ENCODE peak calls at places on chromosomes 5 and 9, in five cellular contexts. G, M, C, O and H are unnamed samples.

GRCh38 chr5:113612060-113612496 is 98.6 kb downstream of the YTHDC2 start:
- DNase-seq in G (no peak), M (peak), C (peak), O (peak), H (no peak)

GRCh38 chr5:135739383-135739961 is 95.0 kb upstream of the SLC25A48 start:
- DNase-seq in G (no peak), M (no peak), C (no peak), O (no peak), H (no peak)

GRCh38 chr5:119168401-119168800 is 97.5 kb downstream of the DMXL1 start:
- DNase-seq in G (no peak), M (peak), C (no peak), O (no peak), H (no peak)

GRCh38 chr9:90880669-90881068 is 79.0 kb downstream of the SYK start:
- DNase-seq in G (no peak), M (no peak), C (no peak), O (no peak), H (peak)

GRCh38 chr5:91296691-91297143 is 86.4 kb downstream of the ARRDC3 start:
- DNase-seq in G (peak), M (peak), C (no peak), O (no peak), H (no peak)

GRCh38 chr9:112170235-112170634 is 4.9 kb downstream of the SUSD1 start:
- DNase-seq in G (peak), M (no peak), C (peak), O (no peak), H (no peak)

GRCh38 chr5:120655828-120656435 is 191.8 kb downstream of the PRR16 start:
- DNase-seq in G (no peak), M (peak), C (peak), O (no peak), H (no peak)

GRCh38 chr5:54455413-54456157 is at the start of gene HSPB3:
- DNase-seq in G (no peak), M (peak), C (no peak), O (no peak), H (no peak)

GRCh38 chr9:91197232-91198181 is 164.2 kb downstream of the AUH start:
- DNase-seq in G (no peak), M (peak), C (peak), O (no peak), H (no peak)

GRCh38 chr9:137311171-137311970 is 9.3 kb upstream of the NRARP start:
- DNase-seq in G (peak), M (no peak), C (no peak), O (no peak), H (peak)

GRCh38 chr5:149938791-149939358 is 5.7 kb downstream of the PDE6A start:
- DNase-seq in G (no peak), M (peak), C (peak), O (no peak), H (no peak)

GRCh38 chr9:127065592-127065991 is 56.8 kb downstream of the ANGPTL2 start:
- DNase-seq in G (no peak), M (peak), C (no peak), O (no peak), H (no peak)

GRCh38 chr5:109743770-109744212 is 54.1 kb downstream of the MAN2A1 start:
- DNase-seq in G (no peak), M (peak), C (peak), O (no peak), H (no peak)

GRCh38 chr5:14108170-14108996 is 34.8 kb upstream of the TRIO start:
- DNase-seq in G (no peak), M (peak), C (peak), O (peak), H (peak)

GRCh38 chr5:3599283-3600105 is 3.9 kb downstream of the IRX1 start:
- DNase-seq in G (no peak), M (no peak), C (peak), O (no peak), H (no peak)

GRCh38 chr9:134778841-134779411 is 101.7 kb upstream of the FCN2 start:
- DNase-seq in G (peak), M (peak), C (peak), O (no peak), H (no peak)

GRCh38 chr5:134526483-134527155 is 1.1 kb downstream of the JADE2 start:
- DNase-seq in G (peak), M (no peak), C (peak), O (peak), H (peak)

GRCh38 chr9:131635285-131635684 is 90.0 kb downstream of the PRRT1B start:
- DNase-seq in G (peak), M (peak), C (peak), O (peak), H (no peak)

GRCh38 chr9:134231330-134231745 is 67.0 kb upstream of the RNU6ATAC start:
- DNase-seq in G (no peak), M (peak), C (no peak), O (no peak), H (no peak)

GRCh38 chr5:106876665-106877194 is 794.0 kb downstream of the EFNA5 start:
- DNase-seq in G (no peak), M (no peak), C (peak), O (no peak), H (no peak)

GRCh38 chr9:128275198-128276007 is at the start of gene GOLGA2:
- DNase-seq in G (no peak), M (peak), C (peak), O (no peak), H (no peak)

GRCh38 chr9:19154135-19154612 is 26.9 kb upstream of the PLIN2 start:
- DNase-seq in G (no peak), M (peak), C (peak), O (no peak), H (no peak)

GRCh38 chr5:143143973-143144372 is 259.5 kb downstream of the NR3C1 start:
- DNase-seq in G (no peak), M (no peak), C (no peak), O (no peak), H (no peak)

GRCh38 chr5:115501457-115501856 is 43.1 kb downstream of the FEM1C start:
- DNase-seq in G (no peak), M (peak), C (no peak), O (no peak), H (no peak)

GRCh38 chr9:69149321-69149807 is 24.7 kb upstream of the TJP2 start:
- DNase-seq in G (no peak), M (peak), C (peak), O (no peak), H (no peak)

GRCh38 chr5:171340491-171340890 is 31.4 kb downstream of the TLX3 start:
- DNase-seq in G (no peak), M (no peak), C (no peak), O (no peak), H (no peak)

GRCh38 chr9:112378441-112379176 is 1.3 kb upstream of the HSDL2 start:
- DNase-seq in G (peak), M (no peak), C (peak), O (no peak), H (peak)

GRCh38 chr5:41707853-41708603 is 162.2 kb downstream of the OXCT1 start:
- DNase-seq in G (no peak), M (peak), C (peak), O (no peak), H (no peak)

GRCh38 chr5:89168766-89169165 is 285.8 kb upstream of the MEF2C start:
- DNase-seq in G (no peak), M (no peak), C (no peak), O (no peak), H (peak)

GRCh38 chr9:33718987-33719386 is 76.4 kb upstream of the PRSS3 start:
- DNase-seq in G (peak), M (peak), C (no peak), O (no peak), H (no peak)

GRCh38 chr9:115058684-115059315 is 59.2 kb downstream of the TNC start:
- DNase-seq in G (no peak), M (peak), C (no peak), O (no peak), H (no peak)

GRCh38 chr9:33884856-33885701 is 68.1 kb downstream of the UBE2R2 start:
- DNase-seq in G (no peak), M (peak), C (no peak), O (no peak), H (no peak)

GRCh38 chr5:139650031-139650688 is 2.0 kb downstream of the CXXC5 start:
- DNase-seq in G (peak), M (no peak), C (peak), O (peak), H (peak)

GRCh38 chr5:139651502-139651862 is 3.3 kb downstream of the CXXC5 start:
- DNase-seq in G (no peak), M (no peak), C (no peak), O (no peak), H (no peak)

GRCh38 chr5:139649082-139649991 is 1.2 kb downstream of the CXXC5 start:
- DNase-seq in G (peak), M (no peak), C (peak), O (no peak), H (peak)

GRCh38 chr5:139651863-139652787 is 4.0 kb downstream of the CXXC5 start:
- DNase-seq in G (peak), M (peak), C (no peak), O (peak), H (peak)

DNA sequence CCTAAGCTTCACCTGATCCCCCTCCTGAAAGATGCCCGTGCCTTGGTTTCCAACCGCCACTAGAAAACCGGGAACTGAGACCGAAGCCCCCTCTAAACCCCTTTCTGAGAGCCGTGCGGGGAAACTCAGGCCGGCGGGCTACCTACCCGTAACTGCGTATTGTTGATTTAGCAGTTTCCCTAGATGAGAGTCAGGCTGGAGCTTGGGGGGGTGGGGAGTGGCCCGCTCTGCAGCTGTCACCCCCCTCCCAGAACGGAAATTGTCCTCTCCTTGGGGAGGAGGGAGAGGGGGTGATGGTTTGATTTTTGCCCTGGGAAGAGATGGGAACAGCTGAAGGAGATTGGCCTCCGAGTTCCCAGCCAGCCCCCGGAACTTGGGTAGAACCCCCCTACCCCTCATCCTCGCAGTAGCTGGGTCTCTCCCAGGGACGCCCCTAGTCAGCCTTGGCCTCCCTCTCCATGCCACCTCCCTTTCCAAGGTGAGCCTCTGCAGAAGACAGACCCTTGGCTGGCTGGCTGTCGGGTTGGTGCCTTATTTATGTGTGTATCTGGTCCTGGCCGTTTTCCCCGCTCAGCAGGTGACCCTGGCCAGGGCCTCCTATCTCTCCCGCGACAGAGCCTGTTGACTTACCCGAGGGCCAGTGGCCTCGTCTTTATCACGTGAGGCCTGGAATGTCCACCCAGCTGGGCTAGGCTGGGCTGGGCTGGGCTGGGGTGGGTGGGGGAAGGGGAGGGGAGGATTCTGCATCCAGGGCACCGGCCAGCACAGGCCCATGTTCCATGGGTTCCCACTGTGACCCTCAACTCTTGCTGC is 2.7 kb downstream of the CXXC5 start:
- DNase-seq in G (peak), M (no peak), C (peak), O (no peak), H (no peak)
- H3K4me3 ChIP-seq in G (peak), M (peak), C (peak), O (peak), H (peak)

DNA sequence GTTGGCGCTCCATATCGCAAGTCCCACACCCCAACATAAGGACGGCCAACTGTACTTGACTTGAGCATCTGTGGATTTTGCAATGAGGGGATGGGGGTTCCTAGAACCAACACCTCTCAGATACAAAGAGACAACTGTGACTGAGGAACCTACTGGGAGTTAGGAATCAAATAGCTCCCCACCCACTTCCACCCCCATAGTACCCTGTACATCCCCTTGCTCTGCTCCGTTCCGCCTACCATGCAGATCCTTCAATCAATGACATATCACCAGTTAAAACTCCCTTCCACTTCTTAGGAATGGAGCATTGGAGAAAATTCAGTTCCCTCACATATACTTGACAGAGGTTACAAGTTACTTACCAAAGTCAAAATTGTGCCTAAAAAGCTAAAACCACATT is 140.9 kb downstream of the MLLT3 start:
- DNase-seq in G (no peak), M (no peak), C (no peak), O (no peak), H (no peak)
- H3K4me3 ChIP-seq in G (no peak), M (no peak), C (no peak), O (no peak), H (no peak)

GRCh38 chr9:20472646-20473045 is 149.7 kb downstream of the MLLT3 start:
- DNase-seq in G (no peak), M (no peak), C (no peak), O (no peak), H (no peak)
- H3K4me3 ChIP-seq in G (no peak), M (no peak), C (no peak), O (no peak), H (no peak)

DNA sequence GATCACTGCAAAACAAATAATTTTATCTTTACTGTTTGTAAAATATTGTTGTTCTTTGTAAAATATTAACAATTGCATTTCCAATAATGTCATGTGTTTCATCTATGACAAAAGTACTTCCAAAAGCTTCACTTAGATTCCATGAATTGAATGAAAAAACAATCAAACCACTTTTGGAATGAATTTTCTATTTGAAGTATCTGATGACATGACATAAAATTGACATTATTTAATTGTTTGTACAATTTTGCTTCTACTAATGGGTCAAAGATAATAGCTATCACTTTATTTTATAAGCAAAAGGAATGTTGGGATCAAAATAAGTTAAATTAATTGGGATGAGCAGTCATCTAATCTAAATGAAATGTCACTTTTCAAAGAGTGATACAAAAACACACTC is 684.3 kb downstream of the NR2F1-AS1 start:
- DNase-seq in G (no peak), M (no peak), C (no peak), O (no peak), H (no peak)
- H3K4me3 ChIP-seq in G (no peak), M (no peak), C (no peak), O (no peak), H (no peak)

DNA sequence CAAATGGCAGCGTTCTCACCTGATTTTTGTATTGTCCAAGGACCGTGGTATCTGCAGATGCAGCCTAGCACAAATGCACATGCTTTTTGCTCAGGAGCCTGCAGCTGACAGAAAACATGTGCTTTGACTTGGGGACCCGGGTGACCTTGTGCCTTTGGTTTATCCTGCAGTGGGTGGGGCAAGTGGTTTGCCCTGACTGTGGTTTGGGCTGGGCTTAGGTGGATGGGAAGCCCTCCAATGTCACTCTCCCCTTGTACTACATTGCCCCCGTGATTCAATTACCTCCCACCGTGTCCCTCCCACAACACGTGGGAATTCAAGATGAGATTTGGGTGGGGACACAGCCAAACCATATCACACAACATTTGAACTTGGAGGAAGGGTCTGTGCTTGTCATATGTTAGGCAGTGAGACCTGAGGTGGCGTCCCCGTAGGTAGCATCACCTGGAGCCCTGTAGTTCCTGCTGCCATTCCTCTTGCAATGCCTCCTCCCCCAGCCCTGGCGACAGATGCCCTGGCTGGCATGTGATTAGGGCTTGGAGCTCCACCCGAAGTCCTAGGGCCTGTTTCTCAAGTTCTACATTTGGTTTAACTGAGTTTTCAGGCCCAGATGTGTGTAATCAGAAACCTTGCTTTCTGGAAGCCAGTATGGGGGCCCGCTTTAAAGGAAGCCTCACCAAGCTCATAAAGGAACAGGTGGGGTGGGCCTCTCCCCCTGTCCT is 2.1 kb downstream of the ANKRD33B start:
- DNase-seq in G (no peak), M (no peak), C (no peak), O (no peak), H (no peak)
- H3K4me3 ChIP-seq in G (peak), M (peak), C (no peak), O (no peak), H (peak)

GRCh38 chr5:132746592-132747063 is 598 bp upstream of the CCNI2 start:
- DNase-seq in G (no peak), M (peak), C (peak), O (no peak), H (no peak)

GRCh38 chr5:132747064-132747692 is at the start of gene CCNI2:
- DNase-seq in G (peak), M (no peak), C (peak), O (peak), H (peak)

GRCh38 chr5:132748522-132749000 is 1.3 kb downstream of the CCNI2 start:
- DNase-seq in G (no peak), M (no peak), C (no peak), O (no peak), H (no peak)

GRCh38 chr5:132749506-132749905 is 2.3 kb downstream of the CCNI2 start:
- DNase-seq in G (no peak), M (no peak), C (no peak), O (no peak), H (no peak)

DNA sequence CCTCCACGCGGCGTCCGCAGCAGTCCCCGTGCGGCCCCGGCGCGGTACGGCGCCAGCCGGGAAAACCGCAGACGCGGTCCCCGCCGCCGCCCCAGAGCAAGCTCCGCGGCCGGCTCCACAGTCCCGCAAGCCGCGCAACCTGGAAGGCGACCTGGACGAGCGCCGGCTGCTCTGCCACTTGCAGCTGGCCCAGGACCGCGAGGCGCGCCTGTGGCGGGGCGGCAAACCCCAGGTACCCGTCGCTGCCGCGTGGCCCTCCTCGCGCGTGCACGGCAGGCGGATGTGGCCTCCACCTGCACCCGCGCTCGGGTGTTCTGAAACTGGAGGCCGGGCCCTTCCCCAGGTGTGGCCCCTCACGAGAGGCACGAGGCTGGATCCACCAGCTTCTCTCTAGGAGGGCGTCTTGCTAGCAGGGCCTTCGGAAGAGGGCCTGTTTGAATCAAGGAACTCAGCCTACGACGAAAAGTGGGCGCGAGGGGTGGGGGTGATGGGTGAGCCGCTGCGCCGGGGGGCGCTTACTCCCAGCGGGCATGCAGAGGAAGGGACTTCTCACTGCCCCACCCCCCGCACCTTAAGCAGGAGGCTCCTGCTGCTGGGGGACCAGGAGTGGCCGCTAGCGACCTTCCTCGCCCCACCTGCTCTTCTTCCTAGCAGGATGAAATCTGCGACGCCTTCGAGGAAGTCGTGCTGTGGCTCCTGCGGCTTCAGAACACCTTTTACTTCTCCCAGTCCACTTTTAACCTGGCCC is 641 bp downstream of the CCNI2 start:
- DNase-seq in G (no peak), M (no peak), C (peak), O (peak), H (peak)
- H3K4me3 ChIP-seq in G (peak), M (no peak), C (no peak), O (peak), H (peak)

DNA sequence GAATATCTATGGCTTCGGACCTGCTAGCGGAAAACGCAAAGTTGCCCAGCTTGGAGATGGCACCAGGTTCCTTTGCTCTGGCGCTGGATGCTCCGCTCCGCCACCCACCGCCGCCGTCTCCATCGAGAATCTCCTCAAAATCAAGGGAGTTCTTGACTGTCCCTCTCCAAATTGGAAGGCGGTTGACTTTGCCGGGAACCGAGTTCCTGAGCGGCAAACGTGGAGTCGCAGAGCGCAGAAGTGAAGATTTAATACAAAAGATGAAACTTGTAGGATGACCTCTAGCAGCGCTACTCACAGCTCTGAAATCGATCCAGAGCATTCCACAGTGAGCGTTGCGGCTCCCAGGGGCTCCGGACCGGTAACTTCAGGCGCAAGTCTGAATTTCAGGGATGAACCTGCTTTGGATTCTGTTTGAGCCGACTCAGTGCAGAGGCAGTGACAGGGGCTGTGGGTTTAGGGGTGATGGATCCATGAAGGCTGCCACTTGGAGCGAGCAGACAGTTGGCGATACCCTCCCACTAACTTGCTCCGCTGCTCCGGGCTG is 1641.5 kb upstream of the C9orf72 start:
- DNase-seq in G (no peak), M (no peak), C (peak), O (no peak), H (no peak)
- H3K4me3 ChIP-seq in G (peak), M (peak), C (peak), O (no peak), H (no peak)